ENCODE peak calls at places on chromosomes 12 and 14, in eight cellular contexts. M, S, W, N, O, U, F and V are unnamed samples.

GRCh38 chr12:49961993-49962764 is 507 bp downstream of the AQP5 start:
- DNase-seq in M (no peak), S (no peak), W (no peak), N (peak), O (no peak), U (no peak), F (no peak), V (no peak)

GRCh38 chr14:54172562-54172961 is 215.9 kb upstream of the BMP4 start:
- DNase-seq in M (no peak), S (no peak), W (no peak), N (no peak), O (no peak), U (no peak), F (no peak), V (no peak)

GRCh38 chr12:101552277-101552676 is 42.5 kb upstream of the MYBPC1 start:
- DNase-seq in M (peak), S (peak), W (no peak), N (no peak), O (peak), U (peak), F (no peak), V (no peak)

GRCh38 chr14:76929927-76930326 is 98.6 kb downstream of the IRF2BPL start:
- DNase-seq in M (no peak), S (no peak), W (peak), N (no peak), O (no peak), U (no peak), F (no peak), V (no peak)

GRCh38 chr12:46795988-46796387 is 29.8 kb downstream of the SLC38A4 start:
- DNase-seq in M (no peak), S (no peak), W (no peak), N (no peak), O (no peak), U (no peak), F (no peak), V (no peak)

GRCh38 chr14:31829256-31829923 is 247.7 kb upstream of the ARHGAP5 start:
- DNase-seq in M (peak), S (peak), W (no peak), N (no peak), O (peak), U (no peak), F (peak), V (no peak)

GRCh38 chr12:42216737-42217136 is 21.3 kb downstream of the YAF2 start:
- DNase-seq in M (no peak), S (no peak), W (no peak), N (no peak), O (no peak), U (no peak), F (no peak), V (no peak)

GRCh38 chr14:52926994-52927393 is 23.9 kb downstream of the FERMT2 start:
- DNase-seq in M (peak), S (peak), W (no peak), N (no peak), O (peak), U (no peak), F (no peak), V (no peak)

GRCh38 chr14:34324363-34324795 is 137.7 kb downstream of the SPTSSA start:
- DNase-seq in M (peak), S (peak), W (peak), N (no peak), O (peak), U (peak), F (peak), V (no peak)

GRCh38 chr14:55702501-55702900 is 122.5 kb downstream of the KTN1 start:
- DNase-seq in M (no peak), S (no peak), W (no peak), N (no peak), O (no peak), U (no peak), F (no peak), V (no peak)

GRCh38 chr14:77098470-77099353 is 654 bp downstream of the CIPC start:
- DNase-seq in M (no peak), S (no peak), W (no peak), N (peak), O (no peak), U (no peak), F (peak), V (no peak)

GRCh38 chr14:77478029-77478428 is 20.1 kb downstream of the AHSA1 start:
- DNase-seq in M (no peak), S (no peak), W (no peak), N (no peak), O (no peak), U (no peak), F (no peak), V (no peak)

GRCh38 chr12:116217045-116217444 is 60.4 kb downstream of the MED13L start:
- DNase-seq in M (no peak), S (no peak), W (no peak), N (no peak), O (no peak), U (no peak), F (no peak), V (no peak)

GRCh38 chr12:82120901-82121300 is 237.3 kb downstream of the CCDC59 start:
- DNase-seq in M (no peak), S (no peak), W (no peak), N (no peak), O (no peak), U (no peak), F (no peak), V (no peak)

GRCh38 chr14:37594916-37595808 is at the start of the genes FOXA1 and TTC6:
- DNase-seq in M (peak), S (peak), W (no peak), N (peak), O (no peak), U (no peak), F (peak), V (peak)

GRCh38 chr12:96883571-96883970 is 23.5 kb upstream of the NEDD1 start:
- DNase-seq in M (no peak), S (peak), W (no peak), N (no peak), O (no peak), U (no peak), F (no peak), V (no peak)

GRCh38 chr14:40447032-40447431 is 1014.8 kb upstream of the FBXO33 start:
- DNase-seq in M (no peak), S (no peak), W (no peak), N (no peak), O (no peak), U (no peak), F (no peak), V (no peak)

GRCh38 chr12:122749569-122750332 is 2.9 kb upstream of the DENR start:
- DNase-seq in M (no peak), S (no peak), W (no peak), N (peak), O (no peak), U (no peak), F (peak), V (no peak)

GRCh38 chr14:23454445-23454856 is 15.1 kb upstream of the NGDN start:
- DNase-seq in M (no peak), S (no peak), W (no peak), N (no peak), O (no peak), U (no peak), F (no peak), V (no peak)

GRCh38 chr14:86464386-86464785 is 934.4 kb downstream of the FLRT2 start:
- DNase-seq in M (no peak), S (peak), W (no peak), N (no peak), O (no peak), U (no peak), F (no peak), V (no peak)

GRCh38 chr14:52690983-52691760 is 4.2 kb downstream of the ERO1A start:
- DNase-seq in M (no peak), S (no peak), W (no peak), N (no peak), O (no peak), U (no peak), F (no peak), V (no peak)

GRCh38 chr12:20367731-20368652 is at the start of gene PDE3A:
- DNase-seq in M (peak), S (peak), W (no peak), N (peak), O (peak), U (no peak), F (peak), V (peak)

GRCh38 chr12:75634244-75635222 is 123.1 kb upstream of the KRR1 start:
- DNase-seq in M (peak), S (no peak), W (no peak), N (no peak), O (peak), U (no peak), F (no peak), V (no peak)

GRCh38 chr12:95117178-95117599 is 43.8 kb upstream of the NR2C1 start:
- DNase-seq in M (peak), S (peak), W (peak), N (no peak), O (peak), U (peak), F (peak), V (peak)

GRCh38 chr12:22374499-22374898 is 40.0 kb upstream of the ST8SIA1 start:
- DNase-seq in M (no peak), S (no peak), W (no peak), N (no peak), O (no peak), U (no peak), F (no peak), V (no peak)
- TF ChIP-seq CTCF in M (no peak), S (no peak), W (no peak), N (no peak), O (no peak), U (no peak), F (no peak), V (no peak)

GRCh38 chr14:97446087-97446486 is 648.9 kb downstream of the VRK1 start:
- DNase-seq in M (no peak), S (no peak), W (peak), N (no peak), O (no peak), U (no peak), F (no peak), V (no peak)
- TF ChIP-seq CTCF in M (no peak), S (no peak), W (peak), N (peak), O (no peak), U (no peak), F (no peak), V (no peak)

GRCh38 chr14:104702673-104703072 is 13.3 kb downstream of the INF2 start:
- DNase-seq in M (no peak), S (no peak), W (no peak), N (no peak), O (no peak), U (no peak), F (no peak), V (no peak)

GRCh38 chr14:104700224-104700623 is 10.8 kb downstream of the INF2 start:
- DNase-seq in M (no peak), S (no peak), W (no peak), N (no peak), O (no peak), U (no peak), F (no peak), V (no peak)

GRCh38 chr14:104700747-104701215 is 11.4 kb downstream of the INF2 start:
- DNase-seq in M (no peak), S (no peak), W (no peak), N (no peak), O (no peak), U (no peak), F (no peak), V (no peak)

GRCh38 chr14:104702106-104702505 is 12.7 kb downstream of the INF2 start:
- DNase-seq in M (no peak), S (no peak), W (no peak), N (no peak), O (no peak), U (no peak), F (no peak), V (no peak)

DNA sequence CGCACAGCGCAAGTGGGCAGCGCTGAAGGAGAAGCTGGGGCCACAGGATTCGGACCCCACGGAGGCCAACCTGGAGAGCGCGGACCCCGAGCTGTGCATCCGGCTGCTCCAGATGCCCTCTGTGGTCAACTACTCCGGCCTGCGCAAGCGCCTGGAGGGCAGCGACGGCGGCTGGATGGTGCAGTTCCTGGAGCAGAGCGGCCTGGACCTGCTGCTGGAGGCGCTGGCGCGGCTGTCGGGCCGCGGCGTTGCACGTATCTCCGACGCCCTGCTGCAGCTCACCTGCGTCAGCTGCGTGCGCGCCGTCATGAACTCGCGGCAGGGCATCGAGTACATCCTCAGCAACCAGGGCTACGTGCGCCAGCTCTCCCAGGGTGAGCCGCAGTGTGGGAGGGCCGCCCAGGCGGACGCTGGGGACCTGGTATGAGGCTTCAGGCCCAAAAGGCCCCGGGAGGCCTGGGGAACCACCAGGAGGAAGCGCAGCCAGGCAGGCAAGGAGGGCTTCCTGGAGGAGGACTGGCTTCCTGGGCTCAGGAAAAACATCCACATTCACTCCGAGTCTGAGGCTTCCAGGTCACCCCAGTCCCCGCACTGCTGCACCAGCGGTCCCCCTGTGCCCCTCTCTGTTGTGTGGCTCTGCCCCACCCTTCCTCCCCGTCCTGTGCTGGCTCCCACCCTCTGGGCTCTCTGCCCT is 12.1 kb downstream of the INF2 start:
- DNase-seq in M (no peak), S (no peak), W (no peak), N (no peak), O (no peak), U (no peak), F (no peak), V (no peak)
- TF ChIP-seq CTCF in M (no peak), S (no peak), W (no peak), N (no peak), O (no peak), U (no peak), F (no peak), V (no peak)

DNA sequence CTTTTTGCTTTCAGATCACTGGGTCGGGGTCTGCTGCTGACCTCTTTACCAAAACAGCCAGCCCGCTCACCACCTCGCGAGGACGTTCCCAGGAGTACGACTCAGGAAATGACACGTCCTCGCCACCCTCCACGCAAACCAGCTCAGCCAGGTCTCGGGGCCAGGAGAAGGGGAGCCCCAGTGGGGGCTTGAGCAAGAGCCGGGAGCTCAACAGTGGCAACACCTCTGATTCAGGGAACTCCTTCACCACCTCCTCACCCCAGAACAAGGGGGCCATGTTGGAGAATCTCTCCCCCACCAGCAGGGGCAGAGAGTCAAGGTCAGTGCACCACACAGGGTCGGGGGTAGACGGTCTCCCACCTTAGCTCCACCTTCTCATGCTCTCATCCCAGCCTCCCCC is 33.4 kb upstream of the HSPB8 start:
- DNase-seq in M (no peak), S (no peak), W (no peak), N (peak), O (no peak), U (no peak), F (no peak), V (no peak)
- TF ChIP-seq CTCF in M (no peak), S (no peak), W (no peak), N (peak), O (no peak), U (no peak), F (no peak), V (no peak)

GRCh38 chr12:65707051-65707450 is 117.2 kb upstream of the HMGA2 start:
- DNase-seq in M (peak), S (no peak), W (no peak), N (no peak), O (no peak), U (no peak), F (no peak), V (no peak)
- TF ChIP-seq CTCF in M (no peak), S (no peak), W (no peak), N (no peak), O (no peak), U (no peak), F (no peak), V (no peak)

DNA sequence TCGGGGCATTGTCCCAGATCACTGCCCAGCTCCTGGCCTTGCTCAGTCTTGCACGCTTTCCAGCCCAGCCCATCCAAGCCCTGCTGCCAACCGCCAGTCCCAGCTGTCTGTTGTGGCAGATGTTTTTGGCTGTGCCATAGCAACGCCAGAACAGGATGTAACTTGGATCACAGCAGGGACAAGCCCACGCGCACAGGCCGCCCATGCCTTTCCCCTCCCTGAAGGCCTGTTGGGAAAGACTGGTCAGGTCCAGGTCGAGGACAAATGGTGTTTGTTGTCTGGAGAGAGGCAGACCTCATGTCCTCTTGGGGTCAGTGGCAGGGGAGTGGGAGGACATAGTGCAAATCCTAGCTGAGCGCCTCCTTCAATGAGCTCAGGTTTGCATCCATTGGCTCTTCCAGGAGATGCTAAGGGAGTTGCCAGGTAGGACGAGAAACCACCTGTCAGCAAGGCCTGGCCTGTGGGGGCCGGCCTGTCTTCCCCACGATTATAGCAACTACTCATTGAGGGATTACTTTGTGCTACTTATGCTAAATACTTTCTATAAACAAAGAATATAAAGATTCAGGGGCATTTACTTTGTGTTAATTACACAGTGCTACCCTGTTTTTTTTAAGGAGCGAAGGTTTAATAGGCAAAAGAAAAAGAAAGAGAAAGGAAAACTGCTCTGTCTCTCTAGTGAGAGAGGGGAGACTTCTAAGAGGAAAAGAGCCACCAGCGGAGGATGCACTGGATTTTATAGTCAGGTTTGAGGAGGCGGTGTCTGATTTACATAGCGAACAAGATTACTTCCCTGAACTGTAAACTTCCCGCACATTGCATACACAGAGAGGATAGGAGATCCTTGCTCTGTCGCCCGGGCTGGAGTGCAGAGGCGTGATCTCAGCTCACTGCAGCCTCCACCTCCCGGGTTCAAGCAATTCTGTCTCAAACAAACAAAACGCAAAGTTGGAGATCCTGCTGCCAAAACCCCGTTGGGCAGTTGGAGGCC is 42.8 kb upstream of the CORO1C start:
- DNase-seq in M (peak), S (peak), W (no peak), N (peak), O (peak), U (peak), F (peak), V (peak)
- TF ChIP-seq CTCF in M (no peak), S (no peak), W (no peak), N (no peak), O (no peak), U (no peak), F (no peak), V (no peak)

DNA sequence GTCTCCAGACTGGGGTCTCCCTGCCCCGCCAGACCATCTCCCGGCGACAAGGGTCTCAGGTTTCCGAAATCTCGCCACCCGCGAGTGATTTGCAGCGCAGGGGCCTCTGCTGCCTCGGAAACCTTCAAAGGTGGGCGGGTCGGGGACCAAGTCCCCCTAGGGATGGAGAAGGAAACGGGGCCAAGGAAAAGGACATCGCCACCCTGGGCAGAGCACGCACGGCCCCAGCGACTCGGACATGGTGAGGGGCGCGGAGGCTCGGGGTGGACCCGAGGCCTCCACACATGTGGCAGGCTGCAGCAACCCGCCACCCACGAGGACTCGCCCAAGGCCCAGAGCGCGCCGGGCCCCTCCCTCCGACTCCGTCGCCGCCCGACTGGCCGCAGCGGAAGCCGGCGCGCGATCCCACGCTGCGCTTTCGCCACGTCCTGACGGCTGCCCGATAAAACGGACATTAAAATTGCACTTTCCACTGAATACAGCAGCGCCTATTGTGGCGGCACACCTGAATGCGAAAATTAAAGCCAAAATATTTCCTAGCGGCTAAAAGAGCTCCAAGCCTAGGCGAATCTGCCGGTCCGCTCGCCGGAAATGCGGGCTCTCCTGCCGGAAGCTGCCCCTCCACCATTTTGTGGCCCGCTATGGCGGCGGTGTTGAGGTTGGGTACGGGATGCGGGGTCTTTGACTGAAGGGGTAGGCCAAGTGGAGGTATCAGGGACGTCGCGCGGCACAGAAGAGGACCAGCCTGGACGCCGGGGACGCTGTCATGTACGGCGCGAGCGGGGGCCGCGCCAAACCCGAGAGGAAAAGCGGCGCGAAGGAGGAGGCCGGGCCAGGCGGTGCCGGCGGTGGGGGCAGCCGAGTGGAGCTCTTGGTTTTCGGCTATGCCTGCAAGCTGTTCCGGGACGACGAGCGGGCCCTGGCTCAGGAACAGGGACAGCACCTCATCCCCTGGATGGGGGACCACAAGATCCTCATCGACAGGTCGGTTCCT is at the start of gene SFSWAP:
- DNase-seq in M (peak), S (peak), W (peak), N (peak), O (peak), U (peak), F (peak), V (peak)
- TF ChIP-seq CTCF in M (no peak), S (no peak), W (no peak), N (no peak), O (no peak), U (no peak), F (no peak), V (no peak)

GRCh38 chr14:70032447-70032846 is 153.2 kb downstream of the SMOC1 start:
- DNase-seq in M (no peak), S (no peak), W (no peak), N (peak), O (no peak), U (no peak), F (no peak), V (no peak)

GRCh38 chr14:70034257-70034656 is 154.5 kb downstream of the SLC8A3 start:
- DNase-seq in M (no peak), S (no peak), W (no peak), N (no peak), O (no peak), U (no peak), F (no peak), V (no peak)

GRCh38 chr14:70033561-70033960 is 154.3 kb downstream of the SMOC1 start:
- DNase-seq in M (no peak), S (no peak), W (no peak), N (no peak), O (no peak), U (no peak), F (no peak), V (no peak)

GRCh38 chr14:70032016-70032415 is 152.8 kb downstream of the SMOC1 start:
- DNase-seq in M (no peak), S (no peak), W (no peak), N (no peak), O (no peak), U (no peak), F (no peak), V (no peak)

GRCh38 chr14:70036665-70037064 is 152.1 kb downstream of the SLC8A3 start:
- DNase-seq in M (no peak), S (no peak), W (no peak), N (no peak), O (no peak), U (no peak), F (no peak), V (no peak)
- TF ChIP-seq CTCF in M (no peak), S (peak), W (no peak), N (peak), O (no peak), U (no peak), F (no peak), V (no peak)